ENCODE peak calls at places on chromosomes 12 and 14, in nine cellular contexts. One of them, this sample, is unnamed.

GRCh38 chr14:92688434-92689375 is 59.7 kb downstream of the LGMN start:
- DNase-seq in epithelial cell of proximal tubule: no peak
- DNase-seq in aorta: no peak
- DNase-seq in kidney glomerular epithelial cell: no peak
- DNase-seq in activated T-cell treated with anti-CD3 and anti-CD28 coated beads, Interleukin-2, amount 50 U/mL, for 72 hours: no peak
- DNase-seq in Peyer's patch: peak
- DNase-seq in esophagus muscularis mucosa: no peak
- DNase-seq in tibial artery: no peak
- DNase-seq in left cardiac atrium: no peak
- DNase-seq in this sample: no peak

GRCh38 chr14:68624541-68625220 is 168.2 kb downstream of the ZFP36L1 start:
- DNase-seq in epithelial cell of proximal tubule: no peak
- DNase-seq in aorta: no peak
- DNase-seq in kidney glomerular epithelial cell: no peak
- DNase-seq in activated T-cell treated with anti-CD3 and anti-CD28 coated beads, Interleukin-2, amount 50 U/mL, for 72 hours: no peak
- DNase-seq in Peyer's patch: no peak
- DNase-seq in esophagus muscularis mucosa: peak
- DNase-seq in tibial artery: no peak
- DNase-seq in left cardiac atrium: no peak
- DNase-seq in this sample: no peak

GRCh38 chr12:27226319-27226984 is 17.6 kb upstream of the STK38L start:
- DNase-seq in epithelial cell of proximal tubule: no peak
- DNase-seq in aorta: no peak
- DNase-seq in kidney glomerular epithelial cell: no peak
- DNase-seq in activated T-cell treated with anti-CD3 and anti-CD28 coated beads, Interleukin-2, amount 50 U/mL, for 72 hours: no peak
- DNase-seq in Peyer's patch: no peak
- DNase-seq in esophagus muscularis mucosa: no peak
- DNase-seq in tibial artery: no peak
- DNase-seq in left cardiac atrium: peak
- DNase-seq in this sample: no peak

GRCh38 chr14:94161979-94162378 is 12.1 kb upstream of the PPP4R4 start:
- DNase-seq in epithelial cell of proximal tubule: no peak
- DNase-seq in aorta: no peak
- DNase-seq in kidney glomerular epithelial cell: no peak
- DNase-seq in activated T-cell treated with anti-CD3 and anti-CD28 coated beads, Interleukin-2, amount 50 U/mL, for 72 hours: no peak
- DNase-seq in Peyer's patch: no peak
- DNase-seq in esophagus muscularis mucosa: no peak
- DNase-seq in tibial artery: no peak
- DNase-seq in left cardiac atrium: no peak
- DNase-seq in this sample: no peak

GRCh38 chr12:81759215-81759991 is at the start of gene PPFIA2:
- DNase-seq in epithelial cell of proximal tubule: no peak
- DNase-seq in aorta: peak
- DNase-seq in kidney glomerular epithelial cell: no peak
- DNase-seq in activated T-cell treated with anti-CD3 and anti-CD28 coated beads, Interleukin-2, amount 50 U/mL, for 72 hours: peak
- DNase-seq in Peyer's patch: peak
- DNase-seq in esophagus muscularis mucosa: no peak
- DNase-seq in tibial artery: peak
- DNase-seq in left cardiac atrium: peak
- DNase-seq in this sample: peak

GRCh38 chr14:98270201-98270600 is 1001.8 kb downstream of the BCL11B start:
- DNase-seq in epithelial cell of proximal tubule: no peak
- DNase-seq in aorta: no peak
- DNase-seq in kidney glomerular epithelial cell: peak
- DNase-seq in activated T-cell treated with anti-CD3 and anti-CD28 coated beads, Interleukin-2, amount 50 U/mL, for 72 hours: no peak
- DNase-seq in Peyer's patch: no peak
- DNase-seq in esophagus muscularis mucosa: no peak
- DNase-seq in tibial artery: no peak
- DNase-seq in left cardiac atrium: no peak
- DNase-seq in this sample: no peak

GRCh38 chr12:122830517-122831214 is 4.6 kb upstream of the HIP1R start:
- DNase-seq in epithelial cell of proximal tubule: no peak
- DNase-seq in aorta: no peak
- DNase-seq in kidney glomerular epithelial cell: no peak
- DNase-seq in activated T-cell treated with anti-CD3 and anti-CD28 coated beads, Interleukin-2, amount 50 U/mL, for 72 hours: no peak
- DNase-seq in Peyer's patch: no peak
- DNase-seq in esophagus muscularis mucosa: no peak
- DNase-seq in tibial artery: no peak
- DNase-seq in left cardiac atrium: no peak
- DNase-seq in this sample: no peak

GRCh38 chr12:49888461-49889151 is 15.1 kb downstream of the FAIM2 start:
- DNase-seq in epithelial cell of proximal tubule: no peak
- DNase-seq in aorta: no peak
- DNase-seq in kidney glomerular epithelial cell: no peak
- DNase-seq in activated T-cell treated with anti-CD3 and anti-CD28 coated beads, Interleukin-2, amount 50 U/mL, for 72 hours: no peak
- DNase-seq in Peyer's patch: no peak
- DNase-seq in esophagus muscularis mucosa: no peak
- DNase-seq in tibial artery: no peak
- DNase-seq in left cardiac atrium: no peak
- DNase-seq in this sample: no peak

GRCh38 chr12:82082476-82082875 is 275.7 kb downstream of the CCDC59 start:
- DNase-seq in epithelial cell of proximal tubule: no peak
- DNase-seq in aorta: no peak
- DNase-seq in kidney glomerular epithelial cell: no peak
- DNase-seq in activated T-cell treated with anti-CD3 and anti-CD28 coated beads, Interleukin-2, amount 50 U/mL, for 72 hours: no peak
- DNase-seq in Peyer's patch: no peak
- DNase-seq in esophagus muscularis mucosa: no peak
- DNase-seq in tibial artery: no peak
- DNase-seq in left cardiac atrium: no peak
- DNase-seq in this sample: no peak

GRCh38 chr14:69191340-69192111 is at the start of gene EXD2:
- DNase-seq in epithelial cell of proximal tubule: peak
- DNase-seq in aorta: peak
- DNase-seq in kidney glomerular epithelial cell: peak
- DNase-seq in activated T-cell treated with anti-CD3 and anti-CD28 coated beads, Interleukin-2, amount 50 U/mL, for 72 hours: peak
- DNase-seq in Peyer's patch: peak
- DNase-seq in esophagus muscularis mucosa: peak
- DNase-seq in tibial artery: peak
- DNase-seq in left cardiac atrium: peak
- DNase-seq in this sample: peak

GRCh38 chr14:36580141-36580855 is 2.1 kb downstream of the NKX2-8 start:
- DNase-seq in epithelial cell of proximal tubule: no peak
- DNase-seq in aorta: no peak
- DNase-seq in kidney glomerular epithelial cell: no peak
- DNase-seq in activated T-cell treated with anti-CD3 and anti-CD28 coated beads, Interleukin-2, amount 50 U/mL, for 72 hours: no peak
- DNase-seq in Peyer's patch: no peak
- DNase-seq in esophagus muscularis mucosa: no peak
- DNase-seq in tibial artery: no peak
- DNase-seq in left cardiac atrium: no peak
- DNase-seq in this sample: no peak

GRCh38 chr12:75378354-75378753 is 12.5 kb upstream of the GLIPR1L2 start:
- DNase-seq in epithelial cell of proximal tubule: no peak
- DNase-seq in aorta: no peak
- DNase-seq in kidney glomerular epithelial cell: no peak
- DNase-seq in activated T-cell treated with anti-CD3 and anti-CD28 coated beads, Interleukin-2, amount 50 U/mL, for 72 hours: no peak
- DNase-seq in Peyer's patch: no peak
- DNase-seq in esophagus muscularis mucosa: no peak
- DNase-seq in tibial artery: no peak
- DNase-seq in left cardiac atrium: no peak
- DNase-seq in this sample: no peak

This sample was measured in NT2/D1.